ENCODE peak calls at places on chromosomes 4 and X, in eight cellular contexts. O, M, P, X, C, Y, J and A are unnamed samples.

GRCh38 chr4:37822220-37822619 is 4.3 kb upstream of the PGM2 start:
- DNase-seq in X (no peak), C (no peak), O (no peak), Y (no peak), J (no peak), P (no peak), M (no peak), A (no peak)

GRCh38 chr4:157043131-157043530 is 32.8 kb upstream of the GLRB start:
- DNase-seq in J (no peak), M (no peak), Y (no peak), O (no peak), P (peak), X (no peak), C (no peak), A (no peak)

GRCh38 chrX:31487946-31488345 is 416.1 kb upstream of the FTHL17 start:
- DNase-seq in P (no peak), X (no peak), Y (no peak), J (no peak), M (no peak), C (no peak), O (no peak), A (no peak)

GRCh38 chr4:158146736-158147135 is 26.1 kb downstream of the GASK1B start:
- DNase-seq in P (no peak), O (no peak), C (no peak), M (no peak), Y (no peak), J (no peak), X (no peak), A (no peak)

GRCh38 chr4:80154547-80154933 is 42.8 kb upstream of the PRDM8 start:
- DNase-seq in O (no peak), M (no peak), X (no peak), Y (no peak), J (no peak), P (no peak), C (no peak), A (no peak)

GRCh38 chr4:41160856-41161255 is 53.5 kb downstream of the APBB2 start:
- DNase-seq in Y (peak), P (no peak), O (no peak), C (no peak), X (no peak), J (no peak), M (no peak), A (no peak)

GRCh38 chrX:132728296-132728695 is 230.1 kb downstream of the HS6ST2 start:
- DNase-seq in X (no peak), P (no peak), M (no peak), O (no peak), C (no peak), Y (no peak), J (no peak), A (no peak)

GRCh38 chr4:24471623-24472510 is 112.5 kb downstream of the DHX15 start:
- DNase-seq in Y (no peak), M (no peak), X (peak), J (peak), O (peak), P (no peak), C (no peak), A (no peak)

GRCh38 chrX:115448146-115448545 is 112.8 kb upstream of the PLS3 start:
- DNase-seq in P (no peak), Y (no peak), O (no peak), M (no peak), J (no peak), X (no peak), C (no peak), A (no peak)

GRCh38 chrX:132146456-132146855 is 18.6 kb upstream of the FRMD7 start:
- DNase-seq in X (no peak), Y (no peak), M (no peak), P (no peak), C (peak), J (no peak), O (no peak), A (no peak)

GRCh38 chrX:108020631-108021030 is 24.2 kb upstream of the VSIG1 start:
- DNase-seq in M (no peak), J (no peak), O (peak), C (no peak), Y (peak), X (no peak), P (peak), A (no peak)

GRCh38 chr4:6058531-6059374 is 40.5 kb upstream of the C4orf50 start:
- DNase-seq in C (no peak), J (no peak), M (no peak), Y (no peak), P (no peak), X (no peak), O (no peak), A (no peak)

GRCh38 chr4:115110191-115111166 is 2.9 kb downstream of the NDST4 start:
- DNase-seq in M (no peak), P (no peak), O (no peak), Y (no peak), C (no peak), J (no peak), X (no peak), A (no peak)

GRCh38 chrX:53333853-53334252 is 52.5 kb upstream of the IQSEC2 start:
- DNase-seq in Y (no peak), C (no peak), X (no peak), O (no peak), M (no peak), J (no peak), P (no peak), A (no peak)

GRCh38 chrX:104136241-104137019 is 20.4 kb downstream of the SLC25A53 start:
- DNase-seq in Y (peak), P (peak), X (no peak), O (peak), C (peak), M (peak), J (peak), A (no peak)

GRCh38 chr4:173257732-173258717 is 76.1 kb downstream of the HMGB2 start:
- DNase-seq in C (peak), X (no peak), P (peak), O (peak), M (peak), Y (peak), J (peak), A (no peak)

GRCh38 chr4:89298160-89298559 is 9.4 kb downstream of the GPRIN3 start:
- DNase-seq in P (peak), M (no peak), J (no peak), X (no peak), O (no peak), Y (no peak), C (no peak), A (no peak)

GRCh38 chr4:1055721-1056590 is 44.5 kb downstream of the FGFRL1 start:
- DNase-seq in O (peak), P (no peak), C (no peak), M (no peak), Y (no peak), J (no peak), X (peak), A (no peak)

GRCh38 chrX:5236096-5236495 is 992.6 kb downstream of the NLGN4X start:
- DNase-seq in C (no peak), J (no peak), M (no peak), O (no peak), Y (no peak), X (no peak), P (peak), A (no peak)

GRCh38 chr4:7103031-7103598 is 35.3 kb upstream of the GRPEL1 start:
- DNase-seq in J (peak), M (peak), X (peak), C (peak), O (peak), Y (peak), P (peak), A (no peak)

GRCh38 chr4:142396279-142396678 is 449.8 kb downstream of the INPP4B start:
- DNase-seq in P (no peak), Y (no peak), C (no peak), O (no peak), J (no peak), X (no peak), M (no peak), A (no peak)

GRCh38 chrX:85024562-85024961 is 20.9 kb downstream of the APOOL start:
- DNase-seq in M (no peak), Y (no peak), X (no peak), O (no peak), P (no peak), J (no peak), C (no peak), A (no peak)

GRCh38 chr4:119035941-119036737 is 99.5 kb upstream of the MYOZ2 start:
- DNase-seq in J (peak), C (no peak), M (no peak), O (no peak), P (no peak), X (no peak), Y (no peak), A (no peak)

GRCh38 chr4:49018718-49019295 is 32.7 kb downstream of the CWH43 start:
- DNase-seq in X (no peak), P (no peak), M (no peak), Y (no peak), J (no peak), O (no peak), C (no peak), A (no peak)

GRCh38 chrX:40279762-40280161 is 182.0 kb upstream of the BCOR start:
- DNase-seq in O (no peak), Y (no peak), X (no peak), M (no peak), J (no peak), C (no peak), P (no peak), A (no peak)

GRCh38 chrX:40091691-40092421 is 5.9 kb downstream of the BCOR start:
- DNase-seq in O (no peak), M (no peak), J (no peak), C (peak), Y (no peak), P (no peak), X (no peak), A (no peak)

GRCh38 chrX:105837227-105837626 is 14.9 kb downstream of the NRK start:
- DNase-seq in O (no peak), C (no peak), Y (no peak), X (no peak), M (peak), P (no peak), J (peak), A (no peak)

GRCh38 chr4:472881-473574 is 25.9 kb downstream of the ZNF721 start:
- DNase-seq in J (no peak), M (no peak), Y (no peak), X (no peak), C (no peak), O (no peak), P (no peak), A (no peak)

GRCh38 chr4:41119867-41120295 is 94.5 kb downstream of the APBB2 start:
- DNase-seq in C (no peak), P (no peak), Y (no peak), X (peak), J (peak), O (no peak), M (no peak), A (no peak)

GRCh38 chrX:150767475-150768131 is 74.4 kb downstream of the MTMR1 start:
- DNase-seq in J (no peak), O (no peak), X (no peak), Y (no peak), M (no peak), P (no peak), C (no peak), A (no peak)

GRCh38 chrX:68511255-68511654 is 12.4 kb downstream of the YIPF6 start:
- DNase-seq in J (no peak), C (no peak), M (no peak), X (no peak), P (peak), Y (no peak), O (peak), A (no peak)

GRCh38 chrX:21958187-21958586 is 17.7 kb downstream of the SMS start:
- DNase-seq in X (no peak), O (no peak), P (no peak), M (no peak), J (no peak), C (no peak), Y (no peak), A (no peak)

GRCh38 chr4:172851534-172851933 is 317.1 kb upstream of the GALNT7 start:
- DNase-seq in Y (no peak), M (no peak), C (no peak), P (no peak), J (no peak), O (no peak), X (no peak), A (no peak)

GRCh38 chr4:4462970-4463369 is 76.1 kb downstream of the NSG1 start:
- DNase-seq in O (no peak), X (no peak), Y (no peak), P (no peak), M (no peak), J (no peak), C (no peak), A (no peak)

GRCh38 chr4:37687175-37687525 is 974 bp upstream of the RELL1 start:
- DNase-seq in O (no peak), X (no peak), Y (no peak), P (no peak), C (no peak), J (no peak), M (no peak), A (no peak)

DNA sequence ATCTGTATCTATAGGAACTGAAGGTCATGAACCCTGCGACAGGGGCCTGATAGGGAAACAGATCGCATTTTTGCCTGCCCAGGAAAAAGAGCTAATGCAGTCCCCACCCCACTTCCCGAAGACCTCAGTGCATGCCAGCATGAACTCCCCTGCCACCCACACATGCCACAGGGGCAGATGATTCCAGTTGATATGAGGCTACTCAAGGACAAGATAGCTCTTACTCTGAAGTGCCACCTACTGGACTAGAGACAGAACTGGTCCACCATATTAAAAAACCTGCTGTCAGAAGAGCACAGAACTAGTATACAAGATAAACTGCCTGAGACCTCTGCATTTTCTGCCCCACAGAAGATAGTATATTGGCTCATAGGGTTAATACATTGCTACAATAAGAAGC is 68.0 kb downstream of the YIPF7 start:
- DNase-seq in O (no peak), J (no peak), C (no peak), P (peak), M (no peak), Y (no peak), X (no peak), A (no peak)
- TF ChIP-seq CTCF in O (no peak), J (no peak), C (no peak), P (peak), M (no peak), Y (no peak), X (no peak), A (no peak)

GRCh38 chr4:2280531-2281300 is 18.8 kb upstream of the MXD4 start:
- DNase-seq in J (peak), M (no peak), Y (no peak), C (peak), P (no peak), X (no peak), O (no peak), A (no peak)
- TF ChIP-seq CTCF in J (no peak), M (peak), Y (peak), C (no peak), P (no peak), X (no peak), O (no peak), A (peak)

GRCh38 chr4:63528592-63528991 is 880.7 kb downstream of the TECRL start:
- DNase-seq in X (no peak), C (no peak), J (no peak), Y (no peak), P (peak), O (no peak), M (no peak), A (no peak)
- TF ChIP-seq CTCF in X (no peak), C (no peak), J (no peak), Y (no peak), P (peak), O (no peak), M (no peak), A (peak)

DNA sequence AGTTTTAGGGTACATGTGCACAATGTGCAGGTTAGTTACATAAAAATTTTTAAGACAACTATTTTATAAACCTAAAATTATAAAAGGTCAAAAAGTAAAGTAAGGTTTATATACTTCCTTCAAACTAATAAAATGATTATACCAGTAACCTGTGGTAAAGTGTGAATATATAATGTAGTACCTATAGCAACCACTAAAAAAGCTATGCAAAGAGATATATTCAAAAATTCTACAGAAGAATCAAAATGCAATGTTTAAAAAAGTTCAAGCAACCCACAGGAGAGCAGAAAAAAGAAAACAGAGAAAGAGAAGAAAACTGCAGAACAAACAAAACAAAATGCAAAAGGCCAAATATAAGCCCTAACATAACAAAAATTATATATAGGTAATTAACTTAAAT is 379.5 kb upstream of the GALNTL6 start:
- DNase-seq in J (no peak), M (no peak), X (no peak), Y (no peak), O (no peak), C (no peak), P (no peak), A (no peak)
- TF ChIP-seq CTCF in J (no peak), M (no peak), X (no peak), Y (no peak), O (no peak), C (no peak), P (no peak), A (no peak)

GRCh38 chrX:43581888-43582539 is 74.1 kb upstream of the MAOA start:
- DNase-seq in J (no peak), M (no peak), Y (no peak), X (no peak), O (no peak), P (no peak), C (no peak), A (no peak)

GRCh38 chrX:43580621-43581020 is 75.5 kb upstream of the MAOA start:
- DNase-seq in Y (no peak), O (no peak), X (no peak), M (no peak), C (no peak), P (no peak), J (no peak), A (no peak)

GRCh38 chrX:43582540-43582913 is 73.6 kb upstream of the MAOA start:
- DNase-seq in J (no peak), P (no peak), O (no peak), X (no peak), C (no peak), Y (no peak), M (no peak), A (no peak)

GRCh38 chrX:43585922-43586321 is 70.2 kb upstream of the MAOA start:
- DNase-seq in J (no peak), C (no peak), M (no peak), Y (no peak), O (no peak), P (no peak), X (no peak), A (no peak)

GRCh38 chrX:43581167-43581566 is 74.9 kb upstream of the MAOA start:
- DNase-seq in M (no peak), C (no peak), O (no peak), Y (no peak), P (no peak), J (no peak), X (no peak), A (no peak)
- TF ChIP-seq CTCF in M (no peak), C (no peak), O (no peak), Y (no peak), P (no peak), J (no peak), X (no peak), A (no peak)

GRCh38 chrX:48833531-48834138 is 1.8 kb downstream of the PCSK1N start:
- DNase-seq in Y (no peak), P (no peak), X (no peak), M (no peak), C (no peak), J (no peak), O (peak), A (no peak)
- TF ChIP-seq CTCF in Y (no peak), P (no peak), X (no peak), M (no peak), C (no peak), J (no peak), O (no peak), A (peak)